ENCODE peak calls at places on chromosomes 11 and 22, in four cellular contexts. B, L, D and C are unnamed samples.

GRCh38 chr11:11608783-11609232 is 13.0 kb downstream of the GALNT18 start:
- DNase-seq in L (no peak), D (no peak), B (no peak), C (no peak)

GRCh38 chr11:75445315-75445953 is 12.4 kb upstream of the KLHL35 start:
- DNase-seq in L (no peak), B (peak), D (peak), C (no peak)

GRCh38 chr11:47466701-47467250 is 17.8 kb upstream of the RAPSN start:
- DNase-seq in B (peak), L (no peak), D (no peak), C (no peak)

GRCh38 chr11:62832346-62833234 is at the start of gene TEX54:
- DNase-seq in D (no peak), B (peak), L (no peak), C (no peak)

GRCh38 chr11:71404209-71404608 is 44.0 kb downstream of the DHCR7 start:
- DNase-seq in L (no peak), B (no peak), D (no peak), C (no peak)

GRCh38 chr11:69352715-69353325 is 58.9 kb downstream of the MYEOV start:
- DNase-seq in D (no peak), B (no peak), L (no peak), C (no peak)

GRCh38 chr22:43560651-43561050 is 148.8 kb downstream of the MPPED1 start:
- DNase-seq in L (no peak), B (no peak), D (no peak), C (no peak)

GRCh38 chr22:36008131-36008530 is 20.5 kb downstream of the RBFOX2 start:
- DNase-seq in D (no peak), B (no peak), L (no peak), C (no peak)

GRCh38 chr11:59953463-59954218 is 10.2 kb upstream of the OOSP4A start:
- DNase-seq in L (no peak), D (no peak), B (no peak), C (no peak)

GRCh38 chr11:95512682-95513081 is 276.9 kb downstream of the FAM76B start:
- DNase-seq in L (no peak), B (peak), D (peak), C (no peak)

GRCh38 chr11:11148104-11148509 is 204.9 kb downstream of the CSNK2A3 start:
- DNase-seq in L (no peak), B (peak), D (peak), C (no peak)

GRCh38 chr11:27770576-27770975 is 70.3 kb upstream of the BDNF start:
- DNase-seq in B (no peak), L (no peak), D (no peak), C (no peak)

GRCh38 chr11:119319702-119320592 is 3.0 kb upstream of the MCAM start:
- DNase-seq in B (no peak), D (no peak), L (no peak), C (no peak)

GRCh38 chr11:2450321-2451041 is 5.7 kb downstream of the KCNQ1 start:
- DNase-seq in L (no peak), B (no peak), D (no peak), C (no peak)

GRCh38 chr11:118877487-118878173 is 6.1 kb upstream of the CXCR5 start:
- DNase-seq in D (no peak), B (no peak), L (no peak), C (no peak)

GRCh38 chr11:47943721-47944554 is 36.4 kb upstream of the PTPRJ start:
- DNase-seq in L (no peak), D (no peak), B (no peak), C (no peak)

GRCh38 chr11:123381149-123381548 is 48.9 kb upstream of the GRAMD1B start:
- DNase-seq in D (no peak), B (no peak), L (no peak), C (no peak)

GRCh38 chr11:132131051-132131450 is 760.6 kb downstream of the NTM start:
- DNase-seq in B (no peak), D (no peak), L (no peak), C (no peak)

GRCh38 chr22:27381552-27381951 is 420.0 kb downstream of the MN1 start:
- DNase-seq in D (no peak), B (no peak), L (no peak), C (no peak)

GRCh38 chr11:70788247-70789022 is 390.1 kb downstream of the CTTN start:
- DNase-seq in D (no peak), B (no peak), L (no peak), C (no peak)

GRCh38 chr11:43933608-43934358 is 8.7 kb upstream of the C11orf96 start:
- DNase-seq in L (no peak), B (no peak), D (no peak), C (no peak)

GRCh38 chr22:49826603-49827306 is 918 bp downstream of the BRD1 start:
- DNase-seq in L (no peak), D (no peak), B (peak), C (no peak)

GRCh38 chr11:46270707-46271106 is 6.8 kb upstream of the CREB3L1 start:
- DNase-seq in D (no peak), L (no peak), B (no peak), C (no peak)

GRCh38 chr11:66080055-66080817 is 10.2 kb downstream of the PACS1 start:
- DNase-seq in D (peak), B (peak), L (no peak), C (no peak)

GRCh38 chr22:41449321-41449720 is 2.7 kb upstream of the TOB2 start:
- DNase-seq in L (no peak), B (no peak), D (no peak), C (no peak)

GRCh38 chr11:8365542-8365941 is 101.9 kb upstream of the LMO1 start:
- DNase-seq in L (no peak), D (no peak), B (no peak), C (no peak)

GRCh38 chr11:86559311-86559945 is 113.0 kb downstream of the ME3 start:
- DNase-seq in L (no peak), B (no peak), D (no peak), C (no peak)

GRCh38 chr11:69934861-69935494 is 115.8 kb upstream of the FGF3 start:
- DNase-seq in D (no peak), B (no peak), L (no peak), C (no peak)

GRCh38 chr22:24219750-24220149 is 25.1 kb downstream of the GGT5 start:
- DNase-seq in D (no peak), B (no peak), L (no peak), C (no peak)

GRCh38 chr11:47551086-47551485 is 1.8 kb downstream of the CELF1 start:
- DNase-seq in D (no peak), L (no peak), B (no peak), C (no peak)

GRCh38 chr11:10396771-10397170 is 58.3 kb upstream of the AMPD3 start:
- DNase-seq in B (no peak), D (no peak), L (no peak), C (no peak)

GRCh38 chr11:76380161-76380976 is 563 bp downstream of the THAP12 start:
- DNase-seq in L (no peak), B (no peak), D (peak), C (no peak)

GRCh38 chr11:72229336-72229924 is 4.9 kb downstream of the INPPL1 start:
- DNase-seq in L (no peak), B (no peak), D (peak), C (no peak)

GRCh38 chr11:104897891-104898684 is at the start of gene CASP12:
- DNase-seq in L (no peak), B (peak), D (no peak), C (no peak)

GRCh38 chr11:42976636-42977217 is 335.1 kb upstream of the API5 start:
- DNase-seq in L (no peak), B (no peak), D (no peak), C (no peak)

GRCh38 chr11:128705124-128705920 is 11.4 kb downstream of the FLI1 start:
- DNase-seq in B (no peak), L (no peak), D (no peak), C (peak)

GRCh38 chr11:102079625-102080024 is 30.6 kb upstream of the YAP1 start:
- DNase-seq in L (no peak), D (no peak), B (no peak), C (no peak)

GRCh38 chr11:60985991-60986915 is 14.8 kb downstream of the CD6 start:
- DNase-seq in L (no peak), D (no peak), B (no peak), C (no peak)